ENCODE peak calls at places on chromosomes 6 and 20, in seven cellular contexts. One of them, this sample, is unnamed.

GRCh38 chr6:156886409-156886808 is 109.2 kb downstream of the ARID1B start:
- DNase-seq in activated CD4-positive, alpha-beta T cell treated with anti-CD3 and anti-CD28 coated beads for 48 hours: peak; percentile 17
- DNase-seq in ureter: no peak
- DNase-seq in AG09319: no peak
- DNase-seq in osteocyte: no peak
- DNase-seq in NCI-H2029: no peak
- DNase-seq in bronchial epithelial cell: no peak
- DNase-seq in this sample: no peak

GRCh38 chr20:48298851-48299484 is 513.7 kb upstream of the SULF2 start:
- DNase-seq in ureter: no peak
- DNase-seq in AG09319: peak; percentile 76
- DNase-seq in NCI-H2029: peak; percentile 77
- DNase-seq in activated CD4-positive, alpha-beta T cell treated with anti-CD3 and anti-CD28 coated beads for 48 hours: no peak
- DNase-seq in bronchial epithelial cell: peak; percentile 88
- DNase-seq in osteocyte: peak; percentile 88
- DNase-seq in this sample: peak; percentile 90

GRCh38 chr20:12153616-12154015 is 235.9 kb downstream of the BTBD3 start:
- DNase-seq in NCI-H2029: no peak
- DNase-seq in AG09319: no peak
- DNase-seq in bronchial epithelial cell: no peak
- DNase-seq in activated CD4-positive, alpha-beta T cell treated with anti-CD3 and anti-CD28 coated beads for 48 hours: no peak
- DNase-seq in ureter: no peak
- DNase-seq in osteocyte: no peak
- DNase-seq in this sample: no peak

GRCh38 chr6:169075211-169075621 is 178.4 kb downstream of the THBS2 start:
- DNase-seq in AG09319: no peak
- DNase-seq in ureter: peak; percentile 73
- DNase-seq in NCI-H2029: no peak
- DNase-seq in osteocyte: no peak
- DNase-seq in activated CD4-positive, alpha-beta T cell treated with anti-CD3 and anti-CD28 coated beads for 48 hours: no peak
- DNase-seq in bronchial epithelial cell: no peak
- DNase-seq in this sample: no peak

GRCh38 chr6:44558315-44559227 is 171.1 kb downstream of the CDC5L start:
- DNase-seq in NCI-H2029: no peak
- DNase-seq in activated CD4-positive, alpha-beta T cell treated with anti-CD3 and anti-CD28 coated beads for 48 hours: no peak
- DNase-seq in osteocyte: no peak
- DNase-seq in ureter: no peak
- DNase-seq in AG09319: no peak
- DNase-seq in bronchial epithelial cell: no peak
- DNase-seq in this sample: no peak

GRCh38 chr20:32752458-32753250 is 9.4 kb upstream of the COMMD7 start:
- DNase-seq in osteocyte: no peak
- DNase-seq in bronchial epithelial cell: peak; percentile 87
- DNase-seq in activated CD4-positive, alpha-beta T cell treated with anti-CD3 and anti-CD28 coated beads for 48 hours: no peak
- DNase-seq in AG09319: no peak
- DNase-seq in NCI-H2029: no peak
- DNase-seq in ureter: no peak
- DNase-seq in this sample: peak; percentile 80

GRCh38 chr6:156825475-156825874 is 48.3 kb downstream of the ARID1B start:
- DNase-seq in NCI-H2029: no peak
- DNase-seq in activated CD4-positive, alpha-beta T cell treated with anti-CD3 and anti-CD28 coated beads for 48 hours: no peak
- DNase-seq in AG09319: no peak
- DNase-seq in osteocyte: no peak
- DNase-seq in ureter: no peak
- DNase-seq in bronchial epithelial cell: no peak
- DNase-seq in this sample: no peak

GRCh38 chr20:4711511-4711910 is 10.2 kb upstream of the PRND start:
- DNase-seq in bronchial epithelial cell: no peak
- DNase-seq in activated CD4-positive, alpha-beta T cell treated with anti-CD3 and anti-CD28 coated beads for 48 hours: no peak
- DNase-seq in NCI-H2029: no peak
- DNase-seq in AG09319: no peak
- DNase-seq in osteocyte: no peak
- DNase-seq in ureter: no peak
- DNase-seq in this sample: no peak

GRCh38 chr6:168450921-168451320 is 9.9 kb downstream of the SMOC2 start:
- DNase-seq in AG09319: no peak
- DNase-seq in NCI-H2029: no peak
- DNase-seq in ureter: no peak
- DNase-seq in activated CD4-positive, alpha-beta T cell treated with anti-CD3 and anti-CD28 coated beads for 48 hours: no peak
- DNase-seq in osteocyte: no peak
- DNase-seq in bronchial epithelial cell: no peak
- DNase-seq in this sample: no peak

GRCh38 chr20:38196592-38196991 is 31.5 kb upstream of the TGM2 start:
- DNase-seq in ureter: no peak
- DNase-seq in activated CD4-positive, alpha-beta T cell treated with anti-CD3 and anti-CD28 coated beads for 48 hours: no peak
- DNase-seq in osteocyte: no peak
- DNase-seq in NCI-H2029: no peak
- DNase-seq in AG09319: peak; percentile 84
- DNase-seq in bronchial epithelial cell: peak; percentile 48
- DNase-seq in this sample: peak; percentile 64

GRCh38 chr6:112780498-112781096 is 433.5 kb downstream of the RFPL4B start:
- DNase-seq in osteocyte: peak; percentile 87
- DNase-seq in ureter: peak; percentile 75
- DNase-seq in NCI-H2029: peak; percentile 70
- DNase-seq in AG09319: peak; percentile 54
- DNase-seq in activated CD4-positive, alpha-beta T cell treated with anti-CD3 and anti-CD28 coated beads for 48 hours: peak; percentile 53
- DNase-seq in bronchial epithelial cell: peak; percentile 65
- DNase-seq in this sample: peak; percentile 61

GRCh38 chr6:90385914-90386313 is 89.3 kb upstream of the BACH2 start:
- DNase-seq in bronchial epithelial cell: no peak
- DNase-seq in activated CD4-positive, alpha-beta T cell treated with anti-CD3 and anti-CD28 coated beads for 48 hours: no peak
- DNase-seq in osteocyte: no peak
- DNase-seq in ureter: no peak
- DNase-seq in NCI-H2029: no peak
- DNase-seq in AG09319: no peak
- DNase-seq in this sample: no peak

GRCh38 chr20:32906871-32907495 is 48.3 kb downstream of the EFCAB8 start:
- DNase-seq in bronchial epithelial cell: no peak
- DNase-seq in osteocyte: no peak
- DNase-seq in AG09319: no peak
- DNase-seq in ureter: no peak
- DNase-seq in NCI-H2029: no peak
- DNase-seq in activated CD4-positive, alpha-beta T cell treated with anti-CD3 and anti-CD28 coated beads for 48 hours: no peak
- DNase-seq in this sample: no peak

GRCh38 chr20:47392721-47393073 is 36.2 kb upstream of the ZMYND8 start:
- DNase-seq in ureter: no peak
- DNase-seq in bronchial epithelial cell: peak; percentile 95
- DNase-seq in osteocyte: no peak
- DNase-seq in activated CD4-positive, alpha-beta T cell treated with anti-CD3 and anti-CD28 coated beads for 48 hours: no peak
- DNase-seq in NCI-H2029: no peak
- DNase-seq in AG09319: no peak
- DNase-seq in this sample: peak; percentile 89

This sample was measured in RWPE1.